ENCODE peak calls at places on chromosomes 13 and 19, in nine cellular contexts. S is lower leg skin; N is left colon; V is AG04449; I is activated CD4-positive, CD25-positive, alpha-beta regulatory T cell treated with anti-CD3 and anti-CD28 coated beads, Interleukin-2, amount 50 U/mL, for 16 hours; W is aorta; X is hypothalamus; T is HEK293T; J is NCI-H2029. R is an unnamed sample.

GRCh38 chr19:18612772-18613588 is at the start of gene TMEM59L:
- DNase-seq in I (no peak), W (no peak), X (peak; percentile 24), N (peak; percentile 32), T (no peak), S (no peak), J (no peak), V (no peak), R (no peak)

GRCh38 chr19:19224852-19225494 is 13.2 kb downstream of the NCAN start:
- DNase-seq in J (peak; percentile 82), S (peak; percentile 31), V (no peak), W (peak; percentile 71), N (peak; percentile 87), I (peak; percentile 46), T (peak; percentile 86), X (no peak), R (peak; percentile 78)

GRCh38 chr13:23695711-23696512 is 125.7 kb downstream of the TNFRSF19 start:
- DNase-seq in S (no peak), X (no peak), W (peak; percentile 63), J (peak; percentile 36), T (no peak), I (peak; percentile 17), V (no peak), N (peak; percentile 63), R (no peak)

GRCh38 chr13:110307697-110308376 is 753 bp downstream of the COL4A2 start:
- DNase-seq in V (no peak), J (no peak), N (peak; percentile 28), I (no peak), W (no peak), T (no peak), S (no peak), X (no peak), R (peak; percentile 75)

GRCh38 chr19:47272448-47273312 is 2.0 kb upstream of the INAFM1 start:
- DNase-seq in I (no peak), V (no peak), S (peak; percentile 51), X (no peak), J (no peak), W (peak; percentile 75), N (peak; percentile 68), T (peak; percentile 34), R (peak; percentile 79)

GRCh38 chr13:25902946-25903345 is 148.9 kb downstream of the SHISA2 start:
- DNase-seq in T (no peak), I (no peak), S (no peak), W (no peak), N (no peak), V (no peak), J (no peak), X (no peak), R (no peak)

GRCh38 chr13:105395041-105395440 is 1140.4 kb downstream of the EFNB2 start:
- DNase-seq in W (no peak), S (no peak), X (no peak), N (no peak), V (no peak), I (no peak), T (no peak), J (no peak), R (no peak)

GRCh38 chr19:39845621-39846175 is 481 bp downstream of the FBL start:
- DNase-seq in T (peak; percentile 46), I (no peak), S (no peak), J (peak; percentile 7), W (no peak), V (no peak), N (no peak), X (no peak), R (peak; percentile 63)

GRCh38 chr19:16496613-16496983 is 404 bp downstream of the C19orf44 start:
- DNase-seq in X (no peak), W (no peak), I (no peak), S (peak; percentile 39), J (no peak), V (no peak), T (no peak), N (peak; percentile 35), R (no peak)

GRCh38 chr13:46728777-46729176 is 68.2 kb downstream of the ESD start:
- DNase-seq in N (no peak), J (no peak), V (no peak), S (no peak), I (no peak), T (peak; percentile 24), X (no peak), W (no peak), R (no peak)

GRCh38 chr19:2246801-2247361 is 2.2 kb upstream of the AMH start:
- DNase-seq in I (no peak), T (no peak), V (no peak), X (no peak), W (no peak), S (no peak), J (no peak), N (no peak), R (no peak)

GRCh38 chr19:4922530-4923378 is 13.5 kb downstream of the UHRF1 start:
- DNase-seq in I (no peak), S (no peak), N (no peak), V (no peak), X (no peak), W (no peak), J (no peak), T (no peak), R (no peak)

GRCh38 chr19:42397315-42398166 is 7.4 kb upstream of the CNFN start:
- DNase-seq in X (no peak), S (no peak), T (no peak), V (no peak), J (no peak), N (peak; percentile 26), W (no peak), I (no peak), R (no peak)

GRCh38 chr19:47699360-47699917 is 13.8 kb upstream of the EHD2 start:
- DNase-seq in N (peak; percentile 73), S (no peak), I (no peak), X (no peak), V (no peak), T (peak; percentile 80), J (peak; percentile 16), W (no peak), R (no peak)

GRCh38 chr19:2441096-2441752 is 13.8 kb upstream of the TIMM13 start:
- DNase-seq in X (no peak), I (no peak), V (no peak), T (no peak), N (no peak), W (peak; percentile 39), S (no peak), J (no peak), R (no peak)

GRCh38 chr13:97278395-97279078 is 56.4 kb downstream of the MBNL2 start:
- DNase-seq in W (no peak), I (no peak), S (no peak), T (no peak), J (no peak), V (no peak), X (no peak), N (no peak), R (no peak)

GRCh38 chr13:38135590-38135989 is 214.1 kb upstream of the UFM1 start:
- DNase-seq in V (no peak), X (no peak), J (no peak), W (no peak), I (no peak), S (no peak), N (no peak), T (no peak), R (no peak)

GRCh38 chr19:3358919-3359849 is 7.2 kb upstream of the NFIC start:
- DNase-seq in N (peak; percentile 79), S (no peak), W (peak; percentile 81), T (peak; percentile 66), V (no peak), I (peak; percentile 39), X (no peak), J (peak; percentile 50), R (peak; percentile 84)

GRCh38 chr19:14611051-14611450 is 28.2 kb downstream of the CLEC17A start:
- DNase-seq in T (no peak), N (no peak), X (no peak), W (no peak), I (no peak), S (no peak), V (no peak), J (no peak), R (no peak)

R was measured in sciatic nerve.